ENCODE peak calls at places on chromosomes 5 and 9, in four cellular contexts. J, X, O and Q are unnamed samples. For H3K27me3, the result is how much of the 10 kb centered on the place peaks cover.

GRCh38 chr9:123996731-123997421 is 14.7 kb upstream of the LHX2 start:
- DNase-seq in J (no peak), X (no peak), O (no peak), Q (no peak)

GRCh38 chr5:171314728-171315385 is 5.8 kb downstream of the TLX3 start:
- DNase-seq in J (no peak), X (no peak), O (peak), Q (peak)

GRCh38 chr9:121768416-121769015 is 117.1 kb downstream of the DAB2IP start:
- DNase-seq in J (no peak), X (no peak), O (peak), Q (no peak)

GRCh38 chr9:71518045-71518888 is 250.0 kb downstream of the CEMIP2 start:
- DNase-seq in J (no peak), X (no peak), O (no peak), Q (no peak)

GRCh38 chr5:181215997-181216982 is 6.8 kb upstream of the TRIM41 start:
- DNase-seq in J (no peak), X (peak), O (no peak), Q (no peak)

GRCh38 chr5:167587768-167588167 is 703.7 kb upstream of the WWC1 start:
- DNase-seq in J (no peak), X (peak), O (no peak), Q (no peak)

GRCh38 chr5:96997265-96997859 is 61.5 kb downstream of the LNPEP start:
- DNase-seq in J (no peak), X (peak), O (no peak), Q (no peak)

GRCh38 chr5:139788294-139788875 is 7.2 kb upstream of the PSD2 start:
- DNase-seq in J (no peak), X (no peak), O (peak), Q (no peak)

GRCh38 chr5:79074641-79075040 is 5.1 kb downstream of the BHMT2 start:
- DNase-seq in J (no peak), X (no peak), O (no peak), Q (no peak)

GRCh38 chr5:123209163-123210013 is 120.3 kb downstream of the PRDM6 start:
- DNase-seq in J (no peak), X (no peak), O (no peak), Q (no peak)

GRCh38 chr5:34762321-34762871 is 76.6 kb upstream of the TTC23L start:
- DNase-seq in J (no peak), X (no peak), O (no peak), Q (no peak)

GRCh38 chr9:130138791-130139190 is 33.4 kb upstream of the NCS1 start:
- DNase-seq in J (no peak), X (no peak), O (peak), Q (no peak)

GRCh38 chr5:133824661-133825254 is 143.7 kb downstream of the C5orf15 start:
- DNase-seq in J (no peak), X (no peak), O (no peak), Q (peak)

GRCh38 chr9:38641985-38642864 is 21.8 kb upstream of the ANKRD18A start:
- DNase-seq in J (no peak), X (peak), O (no peak), Q (no peak)

GRCh38 chr9:3900673-3901318 is 375.0 kb upstream of the RFX3 start:
- DNase-seq in J (no peak), X (no peak), O (no peak), Q (no peak)

GRCh38 chr5:146238973-146239372 is 35.6 kb downstream of the RBM27 start:
- DNase-seq in J (no peak), X (no peak), O (no peak), Q (no peak)

GRCh38 chr5:28408186-28408585 is 1369.8 kb upstream of the CDH9 start:
- DNase-seq in J (no peak), X (no peak), O (no peak), Q (no peak)

GRCh38 chr9:4714266-4715016 is 26.6 kb downstream of the AK3 start:
- DNase-seq in J (no peak), X (no peak), O (no peak), Q (no peak)

GRCh38 chr5:159963967-159964366 is 45.0 kb upstream of the TTC1 start:
- DNase-seq in J (no peak), X (no peak), O (no peak), Q (no peak)

GRCh38 chr5:37501152-37501551 is 122.0 kb downstream of the WDR70 start:
- DNase-seq in J (no peak), X (no peak), O (no peak), Q (no peak)

DNA sequence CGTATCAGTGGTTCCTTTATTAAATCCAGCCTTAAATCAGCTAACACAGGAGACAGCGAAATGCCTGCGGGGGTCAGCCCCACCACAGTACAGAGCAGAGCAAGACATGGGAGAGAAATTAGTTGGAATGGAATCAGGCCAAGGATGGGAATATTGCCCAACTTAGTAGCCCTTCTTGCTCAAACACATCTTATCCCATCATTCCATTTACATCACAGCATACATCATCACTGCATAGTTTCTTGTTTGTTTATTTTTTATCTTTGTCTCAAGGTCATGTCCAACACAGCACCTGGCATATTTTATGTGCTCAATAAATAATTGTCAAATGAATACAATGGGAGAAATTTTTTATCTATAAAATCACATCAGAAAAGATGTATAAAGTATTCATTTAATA is 34.3 kb upstream of the DAB2 start:
- DNase-seq in J (no peak), X (no peak), O (no peak), Q (no peak)
- H3K27me3 ChIP-seq in J (under half), X (under half), O (under half), Q (under half)

GRCh38 chr5:148488757-148489156 is 105.0 kb downstream of the FBXO38 start:
- DNase-seq in J (no peak), X (no peak), O (no peak), Q (no peak)

GRCh38 chr5:148484651-148485050 is 100.9 kb downstream of the FBXO38 start:
- DNase-seq in J (no peak), X (no peak), O (no peak), Q (no peak)

GRCh38 chr5:148483750-148484149 is 100.0 kb downstream of the FBXO38 start:
- DNase-seq in J (no peak), X (no peak), O (no peak), Q (no peak)

GRCh38 chr5:148482697-148483462 is 99.1 kb downstream of the FBXO38 start:
- DNase-seq in J (no peak), X (peak), O (peak), Q (no peak)

DNA sequence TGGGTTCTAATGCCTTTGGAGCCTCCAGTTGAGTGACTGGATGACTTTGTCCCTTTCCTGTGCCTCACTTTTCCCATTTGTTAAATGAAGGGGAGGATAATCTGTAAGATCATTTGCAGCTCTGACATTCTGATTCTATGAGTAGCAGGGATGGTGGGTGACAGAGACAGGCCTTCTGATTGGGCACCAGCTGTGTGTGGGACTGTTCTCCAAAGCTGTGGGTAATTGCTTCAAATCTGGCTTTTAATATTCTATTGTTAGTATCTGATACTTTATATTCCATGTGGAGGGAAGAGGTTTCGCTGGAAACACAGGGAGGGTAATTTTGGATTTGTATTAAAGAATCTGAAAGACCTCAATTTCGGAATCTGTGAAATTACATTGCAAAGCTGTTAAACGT is 102.7 kb downstream of the FBXO38 start:
- DNase-seq in J (no peak), X (no peak), O (no peak), Q (no peak)
- H3K27me3 ChIP-seq in J (under half), X (under half), O (under half), Q (under half)

GRCh38 chr9:116423149-116423548 is 264.0 kb upstream of the TRIM32 start:
- DNase-seq in J (no peak), X (no peak), O (no peak), Q (no peak)

GRCh38 chr9:116422119-116422979 is 264.8 kb upstream of the TRIM32 start:
- DNase-seq in J (no peak), X (no peak), O (no peak), Q (no peak)

GRCh38 chr9:116425244-116425643 is 261.9 kb upstream of the TRIM32 start:
- DNase-seq in J (no peak), X (no peak), O (no peak), Q (no peak)

GRCh38 chr9:116417464-116417863 is 263.9 kb downstream of the PAPPA start:
- DNase-seq in J (no peak), X (no peak), O (no peak), Q (no peak)

GRCh38 chr9:116421006-116421538 is 266.0 kb upstream of the TRIM32 start:
- DNase-seq in J (no peak), X (no peak), O (no peak), Q (no peak)
- H3K27me3 ChIP-seq in J (under half), X (under half), O (under half), Q (under half)

GRCh38 chr9:126515873-126516505 is 97.7 kb upstream of the LMX1B start:
- DNase-seq in J (no peak), X (no peak), O (no peak), Q (no peak)
- H3K27me3 ChIP-seq in J (under half), X (under half), O (under half), Q (under half)

GRCh38 chr5:135019314-135019713 is 14.7 kb downstream of the PITX1 start:
- DNase-seq in J (no peak), X (no peak), O (peak), Q (peak)
- H3K27me3 ChIP-seq in J (under half), X (under half), O (under half), Q (under half)

GRCh38 chr9:135166566-135166965 is 79.1 kb downstream of the OLFM1 start:
- DNase-seq in J (no peak), X (no peak), O (no peak), Q (no peak)

GRCh38 chr9:135165003-135165711 is 77.7 kb downstream of the OLFM1 start:
- DNase-seq in J (no peak), X (no peak), O (no peak), Q (no peak)

GRCh38 chr9:135165756-135166519 is 78.5 kb downstream of the OLFM1 start:
- DNase-seq in J (no peak), X (peak), O (no peak), Q (no peak)

GRCh38 chr9:135164036-135164435 is 76.6 kb downstream of the OLFM1 start:
- DNase-seq in J (no peak), X (no peak), O (no peak), Q (no peak)

GRCh38 chr9:135163023-135163780 is 75.7 kb downstream of the OLFM1 start:
- DNase-seq in J (no peak), X (no peak), O (no peak), Q (no peak)
- H3K27me3 ChIP-seq in J (under half), X (under half), O (under half), Q (half or more)